ENCODE peak calls at places on chromosomes 13 and 19, in seven cellular contexts. A, U, T, V, E, F and Z are unnamed samples.

GRCh38 chr13:111337206-111337605 is 16.8 kb downstream of the TEX29 start:
- DNase-seq in A (no peak), U (no peak), T (no peak), V (no peak), E (no peak), F (peak), Z (no peak)

GRCh38 chr19:1026189-1027019 is at the start of gene CNN2:
- DNase-seq in A (peak), U (peak), T (peak), V (peak), E (peak), F (peak), Z (peak)

GRCh38 chr13:44417876-44418275 is 44.3 kb downstream of the SERP2 start:
- DNase-seq in A (no peak), U (no peak), T (no peak), V (no peak), E (no peak), F (no peak), Z (no peak)

GRCh38 chr19:13256918-13257317 is 106.7 kb downstream of the IER2 start:
- DNase-seq in A (no peak), U (no peak), T (no peak), V (no peak), E (no peak), F (no peak), Z (no peak)

GRCh38 chr19:19474950-19475781 is 40.2 kb downstream of the TSSK6 start:
- DNase-seq in A (no peak), U (no peak), T (no peak), V (no peak), E (peak), F (no peak), Z (no peak)

GRCh38 chr19:54728167-54728566 is 3.9 kb downstream of the KIR3DL3 start:
- DNase-seq in A (no peak), U (no peak), T (no peak), V (no peak), E (no peak), F (no peak), Z (no peak)

GRCh38 chr19:12946092-12946845 is 607 bp downstream of the RAD23A start:
- DNase-seq in A (peak), U (peak), T (peak), V (peak), E (peak), F (peak), Z (peak)

GRCh38 chr13:40789275-40790231 is at the start of gene SLC25A15:
- DNase-seq in A (peak), U (peak), T (peak), V (peak), E (peak), F (peak), Z (peak)

GRCh38 chr13:28716511-28716910 is 2.3 kb downstream of the SLC46A3 start:
- DNase-seq in A (no peak), U (no peak), T (no peak), V (no peak), E (peak), F (peak), Z (no peak)

GRCh38 chr13:27496851-27497250 is 46.5 kb upstream of the MTIF3 start:
- DNase-seq in A (no peak), U (no peak), T (no peak), V (no peak), E (no peak), F (no peak), Z (no peak)

GRCh38 chr19:45146251-45146650 is 14.5 kb downstream of the NKPD1 start:
- DNase-seq in A (no peak), U (no peak), T (no peak), V (no peak), E (no peak), F (no peak), Z (no peak)

GRCh38 chr13:41017153-41017552 is 2.0 kb downstream of the ELF1 start:
- DNase-seq in A (peak), U (peak), T (no peak), V (no peak), E (no peak), F (no peak), Z (no peak)

GRCh38 chr19:48290341-48290922 is 20.6 kb downstream of the ZNF114 start:
- DNase-seq in A (no peak), U (no peak), T (peak), V (peak), E (peak), F (no peak), Z (no peak)

GRCh38 chr13:30107126-30107525 is 200.2 kb downstream of the KATNAL1 start:
- DNase-seq in A (no peak), U (no peak), T (no peak), V (no peak), E (no peak), F (no peak), Z (no peak)

GRCh38 chr13:59780058-59780457 is 383.7 kb downstream of the DIAPH3 start:
- DNase-seq in A (no peak), U (no peak), T (no peak), V (no peak), E (no peak), F (no peak), Z (no peak)

GRCh38 chr13:103852036-103852435 is 785.8 kb upstream of the SLC10A2 start:
- DNase-seq in A (no peak), U (no peak), T (no peak), V (no peak), E (no peak), F (no peak), Z (no peak)